ENCODE peak calls at places on chromosomes 2 and 18, in four cellular contexts. One of them, this sample, is unnamed.

GRCh38 chr2:10526281-10526680 is 78.2 kb upstream of the ODC1 start:
- DNase-seq in esophagus squamous epithelium: no peak
- DNase-seq in fibroblast of the aortic adventitia: no peak
- DNase-seq in cardiac muscle cell: no peak
- DNase-seq in this sample: no peak

GRCh38 chr18:62516242-62516641 is 6.6 kb upstream of the ZCCHC2 start:
- DNase-seq in esophagus squamous epithelium: no peak
- DNase-seq in fibroblast of the aortic adventitia: no peak
- DNase-seq in cardiac muscle cell: no peak
- DNase-seq in this sample: no peak

GRCh38 chr2:128198666-128199065 is 107.7 kb downstream of the UGGT1 start:
- DNase-seq in esophagus squamous epithelium: no peak
- DNase-seq in fibroblast of the aortic adventitia: no peak
- DNase-seq in cardiac muscle cell: peak; percentile 6
- DNase-seq in this sample: no peak

GRCh38 chr2:229917793-229918192 is 4.0 kb downstream of the TRIP12 start:
- DNase-seq in esophagus squamous epithelium: no peak
- DNase-seq in fibroblast of the aortic adventitia: no peak
- DNase-seq in cardiac muscle cell: no peak
- DNase-seq in this sample: no peak

GRCh38 chr2:119753041-119753929 is 6.4 kb upstream of the PTPN4 start:
- DNase-seq in esophagus squamous epithelium: no peak
- DNase-seq in fibroblast of the aortic adventitia: peak; percentile 70
- DNase-seq in cardiac muscle cell: peak; percentile 48
- DNase-seq in this sample: peak; percentile 14

GRCh38 chr2:190637903-190638618 is 10.8 kb upstream of the NAB1 start:
- DNase-seq in esophagus squamous epithelium: no peak
- DNase-seq in fibroblast of the aortic adventitia: no peak
- DNase-seq in cardiac muscle cell: no peak
- DNase-seq in this sample: no peak

GRCh38 chr2:226475650-226476049 is 324.0 kb downstream of the IRS1 start:
- DNase-seq in esophagus squamous epithelium: no peak
- DNase-seq in fibroblast of the aortic adventitia: peak; percentile 74
- DNase-seq in cardiac muscle cell: no peak
- DNase-seq in this sample: no peak

GRCh38 chr2:170917219-170917851 is 11.7 kb upstream of the GORASP2 start:
- DNase-seq in esophagus squamous epithelium: no peak
- DNase-seq in fibroblast of the aortic adventitia: no peak
- DNase-seq in cardiac muscle cell: no peak
- DNase-seq in this sample: no peak

GRCh38 chr2:157838442-157839161 is 37.5 kb downstream of the ACVR1 start:
- DNase-seq in esophagus squamous epithelium: no peak
- DNase-seq in fibroblast of the aortic adventitia: peak; percentile 68
- DNase-seq in cardiac muscle cell: peak; percentile 49
- DNase-seq in this sample: peak; percentile 22

DNA sequence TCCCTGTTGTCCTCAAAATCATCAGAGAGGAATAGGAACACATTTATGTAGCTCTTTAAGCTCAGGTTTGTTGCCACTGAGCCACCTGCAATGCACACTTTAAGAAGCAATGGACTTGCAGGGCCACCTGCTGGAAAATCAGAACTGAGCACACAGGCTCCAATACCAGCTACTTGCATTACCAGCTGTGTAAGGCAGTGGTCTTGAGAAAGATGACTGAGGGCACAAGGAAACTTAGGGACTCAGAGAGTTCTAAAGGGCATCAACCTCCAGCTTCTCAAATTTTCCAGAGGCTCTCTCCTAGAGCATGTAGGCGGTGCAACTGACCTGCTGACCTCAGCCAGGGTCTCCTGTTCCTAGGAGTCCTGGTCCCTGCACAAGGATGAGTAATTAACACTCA is 2.5 kb upstream of the CNDP2 start:
- DNase-seq in esophagus squamous epithelium: no peak
- DNase-seq in fibroblast of the aortic adventitia: peak; percentile 77
- DNase-seq in cardiac muscle cell: peak; percentile 68
- DNase-seq in this sample: peak; percentile 31
- TF ChIP-seq CTCF in esophagus squamous epithelium: peak; percentile 84
- TF ChIP-seq CTCF in fibroblast of the aortic adventitia: peak; percentile 68
- TF ChIP-seq CTCF in cardiac muscle cell: peak; percentile 66
- TF ChIP-seq CTCF in this sample: peak; percentile 49

GRCh38 chr2:168247341-168248305 is at the start of gene STK39:
- DNase-seq in esophagus squamous epithelium: no peak
- DNase-seq in fibroblast of the aortic adventitia: peak; percentile 65
- DNase-seq in cardiac muscle cell: peak; percentile 92
- DNase-seq in this sample: peak; percentile 82
- TF ChIP-seq CTCF in esophagus squamous epithelium: peak; percentile 3
- TF ChIP-seq CTCF in fibroblast of the aortic adventitia: no peak
- TF ChIP-seq CTCF in cardiac muscle cell: no peak
- TF ChIP-seq CTCF in this sample: no peak

DNA sequence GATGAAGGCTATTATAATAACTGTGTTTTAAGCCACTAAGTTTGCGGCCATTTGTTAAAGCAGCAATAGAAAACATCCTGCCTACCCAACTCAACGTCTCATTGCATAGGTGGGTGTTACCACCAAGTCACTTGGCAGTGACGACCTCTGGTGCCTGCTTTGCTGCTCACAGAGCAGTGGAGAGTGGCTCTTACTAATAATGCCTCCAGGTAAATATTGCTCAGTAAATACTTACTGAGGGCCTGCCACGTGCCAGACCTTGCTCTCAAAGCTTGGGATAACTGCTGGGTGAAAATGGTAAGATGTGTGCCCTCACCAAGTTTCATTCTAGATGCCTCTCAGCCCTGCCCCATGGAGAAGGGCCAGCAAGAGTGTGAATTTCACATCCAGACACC is 27.7 kb downstream of the ITGA6 start:
- DNase-seq in esophagus squamous epithelium: no peak
- DNase-seq in fibroblast of the aortic adventitia: no peak
- DNase-seq in cardiac muscle cell: no peak
- DNase-seq in this sample: no peak
- TF ChIP-seq CTCF in esophagus squamous epithelium: no peak
- TF ChIP-seq CTCF in fibroblast of the aortic adventitia: no peak
- TF ChIP-seq CTCF in cardiac muscle cell: no peak
- TF ChIP-seq CTCF in this sample: no peak

GRCh38 chr2:173402405-173402974 is 47.8 kb downstream of the CDCA7 start:
- DNase-seq in esophagus squamous epithelium: no peak
- DNase-seq in fibroblast of the aortic adventitia: peak; percentile 86
- DNase-seq in cardiac muscle cell: peak; percentile 93
- DNase-seq in this sample: peak; percentile 87

GRCh38 chr2:173397539-173397938 is 42.9 kb downstream of the CDCA7 start:
- DNase-seq in esophagus squamous epithelium: no peak
- DNase-seq in fibroblast of the aortic adventitia: no peak
- DNase-seq in cardiac muscle cell: no peak
- DNase-seq in this sample: no peak

GRCh38 chr2:173399229-173399628 is 44.6 kb downstream of the CDCA7 start:
- DNase-seq in esophagus squamous epithelium: no peak
- DNase-seq in fibroblast of the aortic adventitia: no peak
- DNase-seq in cardiac muscle cell: no peak
- DNase-seq in this sample: no peak

GRCh38 chr2:173401716-173402326 is 47.1 kb downstream of the CDCA7 start:
- DNase-seq in esophagus squamous epithelium: no peak
- DNase-seq in fibroblast of the aortic adventitia: peak; percentile 9
- DNase-seq in cardiac muscle cell: peak; percentile 33
- DNase-seq in this sample: peak; percentile 30

GRCh38 chr2:173400760-173401159 is 46.1 kb downstream of the CDCA7 start:
- DNase-seq in esophagus squamous epithelium: no peak
- DNase-seq in fibroblast of the aortic adventitia: no peak
- DNase-seq in cardiac muscle cell: peak; percentile 23
- DNase-seq in this sample: no peak
- TF ChIP-seq CTCF in esophagus squamous epithelium: peak; percentile 30
- TF ChIP-seq CTCF in fibroblast of the aortic adventitia: peak; percentile 28
- TF ChIP-seq CTCF in cardiac muscle cell: peak; percentile 22
- TF ChIP-seq CTCF in this sample: no peak

GRCh38 chr2:213150315-213150951 is 979 bp downstream of the IKZF2 start:
- DNase-seq in esophagus squamous epithelium: no peak
- DNase-seq in fibroblast of the aortic adventitia: peak; percentile 23
- DNase-seq in cardiac muscle cell: peak; percentile 17
- DNase-seq in this sample: peak; percentile 42

GRCh38 chr2:213148572-213149331 is 2.7 kb downstream of the IKZF2 start:
- DNase-seq in esophagus squamous epithelium: no peak
- DNase-seq in fibroblast of the aortic adventitia: no peak
- DNase-seq in cardiac muscle cell: no peak
- DNase-seq in this sample: no peak

GRCh38 chr2:213147550-213147949 is 3.9 kb downstream of the IKZF2 start:
- DNase-seq in esophagus squamous epithelium: no peak
- DNase-seq in fibroblast of the aortic adventitia: no peak
- DNase-seq in cardiac muscle cell: no peak
- DNase-seq in this sample: no peak

GRCh38 chr2:213149949-213150314 is 1.5 kb downstream of the IKZF2 start:
- DNase-seq in esophagus squamous epithelium: no peak
- DNase-seq in fibroblast of the aortic adventitia: no peak
- DNase-seq in cardiac muscle cell: no peak
- DNase-seq in this sample: no peak

GRCh38 chr2:213149332-213149875 is 2.0 kb downstream of the IKZF2 start:
- DNase-seq in esophagus squamous epithelium: no peak
- DNase-seq in fibroblast of the aortic adventitia: peak; percentile 40
- DNase-seq in cardiac muscle cell: no peak
- DNase-seq in this sample: no peak
- TF ChIP-seq CTCF in esophagus squamous epithelium: peak; percentile 38
- TF ChIP-seq CTCF in fibroblast of the aortic adventitia: no peak
- TF ChIP-seq CTCF in cardiac muscle cell: no peak
- TF ChIP-seq CTCF in this sample: no peak

This sample was measured in nephron progenitor cell.